ENCODE peak calls at places on chromosomes 2 and 18, in six cellular contexts. One of them, this sample, is unnamed.

GRCh38 chr2:119647440-119648169 is 31.4 kb upstream of the TMEM177 start:
- DNase-seq in neuronal stem cell: no peak
- DNase-seq in H9: no peak
- DNase-seq in IMR-90: peak
- DNase-seq in mesendoderm: no peak
- DNase-seq in H1: no peak
- DNase-seq in this sample: no peak

GRCh38 chr2:161418715-161419337 is 2.7 kb downstream of the TBR1 start:
- DNase-seq in neuronal stem cell: peak
- DNase-seq in H9: peak
- DNase-seq in IMR-90: peak
- DNase-seq in mesendoderm: peak
- DNase-seq in H1: no peak
- DNase-seq in this sample: peak

GRCh38 chr2:84969511-84970265 is 1.3 kb upstream of the KCMF1 start:
- DNase-seq in neuronal stem cell: no peak
- DNase-seq in H9: no peak
- DNase-seq in IMR-90: peak
- DNase-seq in mesendoderm: peak
- DNase-seq in H1: no peak
- DNase-seq in this sample: peak

GRCh38 chr2:1670636-1671035 is 73.7 kb downstream of the PXDN start:
- DNase-seq in neuronal stem cell: no peak
- DNase-seq in H9: peak
- DNase-seq in IMR-90: no peak
- DNase-seq in mesendoderm: no peak
- DNase-seq in H1: no peak
- DNase-seq in this sample: no peak

GRCh38 chr18:26103579-26103978 is 13.2 kb upstream of the SS18 start:
- DNase-seq in neuronal stem cell: no peak
- DNase-seq in H9: peak
- DNase-seq in IMR-90: no peak
- DNase-seq in mesendoderm: peak
- DNase-seq in H1: no peak
- DNase-seq in this sample: no peak

GRCh38 chr2:235535423-235536130 is 41.7 kb downstream of the AGAP1 start:
- DNase-seq in neuronal stem cell: no peak
- DNase-seq in H9: no peak
- DNase-seq in IMR-90: no peak
- DNase-seq in mesendoderm: no peak
- DNase-seq in H1: no peak
- DNase-seq in this sample: no peak

GRCh38 chr2:181780159-181781081 is 100.1 kb upstream of the NEUROD1 start:
- DNase-seq in neuronal stem cell: no peak
- DNase-seq in H9: no peak
- DNase-seq in IMR-90: peak
- DNase-seq in mesendoderm: peak
- DNase-seq in H1: no peak
- DNase-seq in this sample: peak

GRCh38 chr2:235255716-235256115 is 238.1 kb upstream of the AGAP1 start:
- DNase-seq in neuronal stem cell: no peak
- DNase-seq in H9: no peak
- DNase-seq in IMR-90: no peak
- DNase-seq in mesendoderm: no peak
- DNase-seq in H1: no peak
- DNase-seq in this sample: peak

GRCh38 chr18:31577195-31577594 is 14.5 kb upstream of the TTR start:
- DNase-seq in neuronal stem cell: no peak
- DNase-seq in H9: no peak
- DNase-seq in IMR-90: no peak
- DNase-seq in mesendoderm: no peak
- DNase-seq in H1: no peak
- DNase-seq in this sample: no peak

GRCh38 chr18:11668441-11669169 is 20.5 kb upstream of the GNAL start:
- DNase-seq in neuronal stem cell: no peak
- DNase-seq in H9: peak
- DNase-seq in IMR-90: no peak
- DNase-seq in mesendoderm: peak
- DNase-seq in H1: no peak
- DNase-seq in this sample: no peak

GRCh38 chr18:65221115-65221514 is 529.7 kb upstream of the CDH7 start:
- DNase-seq in neuronal stem cell: no peak
- DNase-seq in H9: no peak
- DNase-seq in IMR-90: no peak
- DNase-seq in mesendoderm: no peak
- DNase-seq in H1: no peak
- DNase-seq in this sample: no peak

GRCh38 chr18:12742453-12742852 is 39.6 kb downstream of the PSMG2 start:
- DNase-seq in neuronal stem cell: no peak
- DNase-seq in H9: no peak
- DNase-seq in IMR-90: peak
- DNase-seq in mesendoderm: no peak
- DNase-seq in H1: no peak
- DNase-seq in this sample: peak

GRCh38 chr2:168992591-168993349 is 38.4 kb downstream of the ABCB11 start:
- DNase-seq in neuronal stem cell: no peak
- DNase-seq in H9: no peak
- DNase-seq in IMR-90: no peak
- DNase-seq in mesendoderm: peak
- DNase-seq in H1: no peak
- DNase-seq in this sample: no peak

GRCh38 chr2:127498386-127498785 is 27.9 kb downstream of the IWS1 start:
- DNase-seq in neuronal stem cell: no peak
- DNase-seq in H9: no peak
- DNase-seq in IMR-90: peak
- DNase-seq in mesendoderm: no peak
- DNase-seq in H1: no peak
- DNase-seq in this sample: peak

GRCh38 chr2:55296393-55296792 is 27.4 kb upstream of the MTIF2 start:
- DNase-seq in neuronal stem cell: no peak
- DNase-seq in H9: no peak
- DNase-seq in IMR-90: no peak
- DNase-seq in mesendoderm: no peak
- DNase-seq in H1: no peak
- DNase-seq in this sample: no peak

GRCh38 chr18:45066868-45067267 is 386.2 kb downstream of the SETBP1 start:
- DNase-seq in neuronal stem cell: no peak
- DNase-seq in H9: no peak
- DNase-seq in IMR-90: no peak
- DNase-seq in mesendoderm: no peak
- DNase-seq in H1: no peak
- DNase-seq in this sample: no peak

GRCh38 chr2:179274749-179275148 is 10.1 kb upstream of the SESTD1 start:
- DNase-seq in neuronal stem cell: no peak
- DNase-seq in H9: no peak
- DNase-seq in IMR-90: peak
- DNase-seq in mesendoderm: no peak
- DNase-seq in H1: no peak
- DNase-seq in this sample: peak

GRCh38 chr2:34004936-34005335 is 405.8 kb upstream of the FAM98A start:
- DNase-seq in neuronal stem cell: no peak
- DNase-seq in H9: no peak
- DNase-seq in IMR-90: no peak
- DNase-seq in mesendoderm: no peak
- DNase-seq in H1: no peak
- DNase-seq in this sample: no peak

GRCh38 chr2:177212106-177212894 is at the start of gene HNRNPA3:
- DNase-seq in neuronal stem cell: peak
- DNase-seq in H9: peak
- DNase-seq in IMR-90: peak
- DNase-seq in mesendoderm: peak
- DNase-seq in H1: peak
- DNase-seq in this sample: peak

GRCh38 chr2:44245068-44245861 is 30.0 kb upstream of the SLC3A1 start:
- DNase-seq in neuronal stem cell: no peak
- DNase-seq in H9: no peak
- DNase-seq in IMR-90: no peak
- DNase-seq in mesendoderm: no peak
- DNase-seq in H1: no peak
- DNase-seq in this sample: no peak

GRCh38 chr2:217802876-217803638 is 199.7 kb downstream of the TNS1 start:
- DNase-seq in neuronal stem cell: no peak
- DNase-seq in H9: no peak
- DNase-seq in IMR-90: no peak
- DNase-seq in mesendoderm: no peak
- DNase-seq in H1: no peak
- DNase-seq in this sample: no peak

GRCh38 chr18:57438669-57439616 is 3.8 kb downstream of the ONECUT2 start:
- DNase-seq in neuronal stem cell: peak
- DNase-seq in H9: no peak
- DNase-seq in IMR-90: no peak
- DNase-seq in mesendoderm: peak
- DNase-seq in H1: no peak
- DNase-seq in this sample: no peak

GRCh38 chr18:70219688-70220087 is 14.2 kb upstream of the RTTN start:
- DNase-seq in neuronal stem cell: no peak
- DNase-seq in H9: no peak
- DNase-seq in IMR-90: no peak
- DNase-seq in mesendoderm: no peak
- DNase-seq in H1: no peak
- DNase-seq in this sample: no peak

GRCh38 chr2:142687075-142687474 is 190.4 kb upstream of the KYNU start:
- DNase-seq in neuronal stem cell: no peak
- DNase-seq in H9: no peak
- DNase-seq in IMR-90: no peak
- DNase-seq in mesendoderm: no peak
- DNase-seq in H1: no peak
- DNase-seq in this sample: no peak

GRCh38 chr2:120552800-120553471 is 182.7 kb upstream of the GLI2 start:
- DNase-seq in neuronal stem cell: peak
- DNase-seq in H9: peak
- DNase-seq in IMR-90: peak
- DNase-seq in mesendoderm: peak
- DNase-seq in H1: peak
- DNase-seq in this sample: peak

GRCh38 chr2:124131271-124131670 is 106.2 kb downstream of the CNTNAP5 start:
- DNase-seq in neuronal stem cell: no peak
- DNase-seq in H9: no peak
- DNase-seq in IMR-90: no peak
- DNase-seq in mesendoderm: no peak
- DNase-seq in H1: no peak
- DNase-seq in this sample: no peak

GRCh38 chr2:29012211-29012681 is 31.1 kb downstream of the TOGARAM2 start:
- DNase-seq in neuronal stem cell: no peak
- DNase-seq in H9: no peak
- DNase-seq in IMR-90: no peak
- DNase-seq in mesendoderm: no peak
- DNase-seq in H1: no peak
- DNase-seq in this sample: no peak

GRCh38 chr18:55589625-55590291 is 1.8 kb upstream of the TCF4 start:
- DNase-seq in neuronal stem cell: peak
- DNase-seq in H9: peak
- DNase-seq in IMR-90: peak
- DNase-seq in mesendoderm: peak
- DNase-seq in H1: peak
- DNase-seq in this sample: peak
- H2BK120ac ChIP-seq in neuronal stem cell: no peak
- H2BK120ac ChIP-seq in H9: no peak
- H2BK120ac ChIP-seq in IMR-90: peak
- H2BK120ac ChIP-seq in mesendoderm: no peak
- H2BK120ac ChIP-seq in H1: no peak
- H2BK120ac ChIP-seq in this sample: peak

DNA sequence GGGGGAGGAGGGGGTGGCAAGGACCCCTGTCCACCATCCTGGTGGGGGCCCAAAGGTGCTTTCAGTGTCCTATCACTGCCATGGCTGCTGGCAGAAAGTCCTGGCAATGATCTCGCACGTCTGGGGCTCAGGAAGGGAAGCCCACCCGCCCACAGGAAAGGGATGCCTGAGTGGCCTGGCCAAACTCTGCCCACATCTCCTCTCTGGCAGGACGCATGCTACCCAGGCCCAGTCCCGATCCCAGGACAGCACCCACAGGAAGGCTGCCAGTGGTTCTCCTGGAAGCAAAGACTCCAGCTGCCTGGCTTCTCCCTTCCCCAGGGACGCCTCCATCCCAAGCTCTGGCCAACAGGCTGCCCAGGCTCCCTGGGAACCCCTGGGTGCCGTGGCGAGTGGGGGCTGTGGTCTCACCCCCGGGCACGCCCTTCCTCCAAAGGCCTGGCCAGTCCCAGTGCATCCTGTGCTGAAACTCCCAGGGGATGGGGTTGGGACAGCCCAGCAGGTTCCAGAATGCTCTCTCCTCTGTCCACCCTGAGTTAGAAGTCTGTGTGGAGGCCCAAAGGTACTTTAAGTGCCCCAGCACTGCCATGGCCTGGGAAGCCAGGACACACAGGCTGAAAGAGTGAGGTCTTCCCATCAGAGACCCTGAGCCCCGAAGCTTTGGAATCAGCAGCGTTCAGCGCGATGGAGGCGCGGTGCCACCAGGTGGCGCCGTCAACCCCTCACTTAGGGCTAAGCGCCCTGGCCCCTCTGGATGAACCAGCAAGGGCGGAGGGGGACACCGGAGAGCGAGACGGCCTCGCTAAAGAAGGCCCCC is 29.8 kb upstream of the TAF1B start:
- DNase-seq in neuronal stem cell: peak
- DNase-seq in H9: peak
- DNase-seq in IMR-90: peak
- DNase-seq in mesendoderm: peak
- DNase-seq in H1: peak
- DNase-seq in this sample: peak
- H3K18ac ChIP-seq in neuronal stem cell: peak
- H3K18ac ChIP-seq in H9: no peak
- H3K18ac ChIP-seq in IMR-90: no peak
- H3K18ac ChIP-seq in mesendoderm: no peak
- H3K18ac ChIP-seq in H1: no peak
- H3K18ac ChIP-seq in this sample: no peak

GRCh38 chr2:241796610-241797138 is 12.3 kb upstream of the NEU4 start:
- DNase-seq in neuronal stem cell: no peak
- DNase-seq in H9: no peak
- DNase-seq in IMR-90: no peak
- DNase-seq in mesendoderm: no peak
- DNase-seq in H1: no peak
- DNase-seq in this sample: no peak
- H3K4me2 ChIP-seq in neuronal stem cell: no peak
- H3K4me2 ChIP-seq in H9: no peak
- H3K4me2 ChIP-seq in IMR-90: no peak
- H3K4me2 ChIP-seq in mesendoderm: no peak
- H3K4me2 ChIP-seq in H1: no peak
- H3K4me2 ChIP-seq in this sample: no peak

DNA sequence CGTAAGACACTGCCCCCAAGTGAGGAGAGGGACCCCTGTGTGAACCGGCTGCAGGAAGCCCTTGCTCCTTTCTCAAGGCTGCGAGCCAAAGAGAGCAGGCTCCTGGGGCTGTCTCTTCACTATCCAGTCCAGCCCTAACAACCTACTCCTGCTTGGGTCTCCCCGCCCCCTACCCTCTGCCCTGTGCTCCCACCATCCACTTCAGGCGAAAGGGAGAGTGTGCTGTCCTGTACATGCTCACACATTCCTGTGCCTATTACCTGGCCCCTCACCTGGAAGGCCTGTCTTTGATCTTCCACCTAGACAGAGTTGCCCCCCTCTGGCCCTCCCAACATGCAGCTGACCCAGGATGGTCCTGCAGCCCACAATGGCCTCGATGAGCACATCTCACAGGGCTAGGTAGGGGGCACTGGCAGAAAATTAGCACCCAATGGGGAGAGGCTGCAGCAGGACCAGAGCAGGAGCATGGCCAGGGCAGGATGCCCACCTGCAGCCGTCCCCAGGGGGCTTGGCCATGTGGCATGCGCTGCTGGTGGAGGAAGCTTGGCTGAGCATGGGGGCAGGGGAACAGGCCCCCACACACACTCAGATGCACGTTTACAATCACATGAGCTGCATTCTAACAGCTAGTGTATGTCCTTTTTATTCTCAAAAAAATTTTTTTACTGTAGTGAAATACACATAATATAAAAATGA is 93.5 kb downstream of the POLR1A start:
- DNase-seq in neuronal stem cell: no peak
- DNase-seq in H9: no peak
- DNase-seq in IMR-90: no peak
- DNase-seq in mesendoderm: no peak
- DNase-seq in H1: no peak
- DNase-seq in this sample: no peak
- H2BK120ac ChIP-seq in neuronal stem cell: peak
- H2BK120ac ChIP-seq in H9: no peak
- H2BK120ac ChIP-seq in IMR-90: no peak
- H2BK120ac ChIP-seq in mesendoderm: no peak
- H2BK120ac ChIP-seq in H1: no peak
- H2BK120ac ChIP-seq in this sample: no peak

This sample was measured in mesenchymal stem cell.